ENCODE peak calls at places on chromosomes 7 and 10, in eight cellular contexts. One of them, this sample, is unnamed.

GRCh38 chr7:100397336-100398081 is 24.2 kb downstream of the PILRA start:
- DNase-seq in H1: no peak
- DNase-seq in brain microvascular endothelial cell: no peak
- DNase-seq in uterus: no peak
- DNase-seq in A549: no peak
- DNase-seq in cardiac fibroblast: no peak
- DNase-seq in endothelial cell: no peak
- DNase-seq in left ventricle myocardium inferior: no peak
- DNase-seq in this sample: no peak

GRCh38 chr7:6637544-6638229 is 569 bp downstream of the ZNF316 start:
- DNase-seq in left ventricle myocardium inferior: no peak
- DNase-seq in brain microvascular endothelial cell: no peak
- DNase-seq in endothelial cell: peak; percentile 61
- DNase-seq in uterus: no peak
- DNase-seq in cardiac fibroblast: no peak
- DNase-seq in H1: no peak
- DNase-seq in A549: peak; percentile 29
- DNase-seq in this sample: no peak

GRCh38 chr7:139153832-139154231 is 44.3 kb upstream of the ZC3HAV1 start:
- DNase-seq in left ventricle myocardium inferior: no peak
- DNase-seq in cardiac fibroblast: peak; percentile 65
- DNase-seq in brain microvascular endothelial cell: peak; percentile 89
- DNase-seq in H1: no peak
- DNase-seq in endothelial cell: no peak
- DNase-seq in A549: peak; percentile 4
- DNase-seq in uterus: no peak
- DNase-seq in this sample: no peak

GRCh38 chr7:84633-85020 is 107.7 kb upstream of the FAM20C start:
- DNase-seq in A549: no peak
- DNase-seq in endothelial cell: no peak
- DNase-seq in uterus: no peak
- DNase-seq in brain microvascular endothelial cell: no peak
- DNase-seq in H1: no peak
- DNase-seq in left ventricle myocardium inferior: no peak
- DNase-seq in cardiac fibroblast: no peak
- DNase-seq in this sample: no peak

GRCh38 chr7:55309040-55309991 is 55.8 kb upstream of the LANCL2 start:
- DNase-seq in cardiac fibroblast: peak; percentile 5
- DNase-seq in A549: no peak
- DNase-seq in H1: no peak
- DNase-seq in endothelial cell: no peak
- DNase-seq in brain microvascular endothelial cell: no peak
- DNase-seq in uterus: no peak
- DNase-seq in left ventricle myocardium inferior: no peak
- DNase-seq in this sample: no peak

GRCh38 chr7:12770227-12770975 is 83.0 kb downstream of the ARL4A start:
- DNase-seq in A549: peak; percentile 36
- DNase-seq in cardiac fibroblast: no peak
- DNase-seq in H1: no peak
- DNase-seq in endothelial cell: no peak
- DNase-seq in left ventricle myocardium inferior: peak; percentile 18
- DNase-seq in brain microvascular endothelial cell: no peak
- DNase-seq in uterus: peak; percentile 16
- DNase-seq in this sample: no peak

GRCh38 chr7:127792528-127793342 is 140.7 kb downstream of the SND1 start:
- DNase-seq in cardiac fibroblast: peak; percentile 35
- DNase-seq in uterus: no peak
- DNase-seq in H1: peak; percentile 39
- DNase-seq in A549: peak; percentile 48
- DNase-seq in left ventricle myocardium inferior: no peak
- DNase-seq in endothelial cell: peak; percentile 50
- DNase-seq in brain microvascular endothelial cell: no peak
- DNase-seq in this sample: no peak

GRCh38 chr10:29946953-29947700 is 112.3 kb downstream of the JCAD start:
- DNase-seq in A549: peak; percentile 17
- DNase-seq in left ventricle myocardium inferior: peak; percentile 22
- DNase-seq in cardiac fibroblast: peak; percentile 91
- DNase-seq in brain microvascular endothelial cell: peak; percentile 83
- DNase-seq in uterus: peak; percentile 68
- DNase-seq in endothelial cell: no peak
- DNase-seq in H1: no peak
- DNase-seq in this sample: no peak

GRCh38 chr10:25758041-25758457 is 176.0 kb upstream of the MYO3A start:
- DNase-seq in uterus: no peak
- DNase-seq in brain microvascular endothelial cell: peak; percentile 40
- DNase-seq in left ventricle myocardium inferior: no peak
- DNase-seq in cardiac fibroblast: peak; percentile 47
- DNase-seq in A549: peak; percentile 50
- DNase-seq in endothelial cell: peak; percentile 46
- DNase-seq in H1: no peak
- DNase-seq in this sample: no peak

GRCh38 chr7:69597278-69598076 is 798 bp upstream of the AUTS2 start:
- DNase-seq in A549: peak; percentile 30
- DNase-seq in left ventricle myocardium inferior: peak; percentile 52
- DNase-seq in endothelial cell: peak; percentile 51
- DNase-seq in brain microvascular endothelial cell: no peak
- DNase-seq in uterus: peak; percentile 57
- DNase-seq in cardiac fibroblast: no peak
- DNase-seq in H1: no peak
- DNase-seq in this sample: no peak

GRCh38 chr7:19122018-19122588 is 4.7 kb upstream of the TWIST1 start:
- DNase-seq in A549: peak; percentile 47
- DNase-seq in endothelial cell: no peak
- DNase-seq in left ventricle myocardium inferior: no peak
- DNase-seq in brain microvascular endothelial cell: peak; percentile 47
- DNase-seq in uterus: no peak
- DNase-seq in H1: no peak
- DNase-seq in cardiac fibroblast: peak; percentile 85
- DNase-seq in this sample: no peak

GRCh38 chr10:35396560-35397434 is 60.5 kb downstream of the CCNY start:
- DNase-seq in endothelial cell: no peak
- DNase-seq in A549: no peak
- DNase-seq in brain microvascular endothelial cell: no peak
- DNase-seq in uterus: no peak
- DNase-seq in cardiac fibroblast: no peak
- DNase-seq in H1: no peak
- DNase-seq in left ventricle myocardium inferior: no peak
- DNase-seq in this sample: no peak

GRCh38 chr10:35399414-35400009 is 63.2 kb downstream of the CCNY start:
- DNase-seq in left ventricle myocardium inferior: no peak
- DNase-seq in uterus: no peak
- DNase-seq in H1: no peak
- DNase-seq in brain microvascular endothelial cell: no peak
- DNase-seq in cardiac fibroblast: no peak
- DNase-seq in endothelial cell: no peak
- DNase-seq in A549: no peak
- DNase-seq in this sample: no peak

GRCh38 chr10:35397953-35398352 is 61.6 kb downstream of the CCNY start:
- DNase-seq in A549: no peak
- DNase-seq in endothelial cell: no peak
- DNase-seq in left ventricle myocardium inferior: no peak
- DNase-seq in uterus: no peak
- DNase-seq in brain microvascular endothelial cell: no peak
- DNase-seq in H1: no peak
- DNase-seq in cardiac fibroblast: no peak
- DNase-seq in this sample: no peak

GRCh38 chr10:35398888-35399287 is 62.6 kb downstream of the CCNY start:
- DNase-seq in uterus: no peak
- DNase-seq in left ventricle myocardium inferior: no peak
- DNase-seq in cardiac fibroblast: no peak
- DNase-seq in endothelial cell: no peak
- DNase-seq in brain microvascular endothelial cell: no peak
- DNase-seq in A549: no peak
- DNase-seq in H1: no peak
- DNase-seq in this sample: no peak

DNA sequence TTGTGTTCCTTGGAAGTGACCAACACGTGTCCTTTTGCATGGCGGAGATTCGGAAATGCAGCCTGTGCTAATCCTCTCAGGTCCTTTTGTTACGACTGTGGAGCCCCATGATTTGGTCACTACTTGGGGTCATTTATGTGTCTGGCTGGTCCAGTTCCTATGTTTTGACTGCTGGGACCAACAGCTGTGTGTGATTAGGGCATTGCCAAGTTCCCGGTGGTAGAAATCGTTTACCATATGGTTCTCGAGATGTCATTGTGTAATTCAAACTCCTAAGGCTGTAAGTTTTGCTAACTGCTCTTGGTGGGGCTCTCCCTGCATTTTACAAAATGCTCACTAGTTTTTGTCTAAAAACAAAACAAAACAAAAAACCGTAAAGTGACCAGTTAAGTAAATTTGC is 62.0 kb downstream of the CCNY start:
- DNase-seq in brain microvascular endothelial cell: no peak
- DNase-seq in endothelial cell: no peak
- DNase-seq in A549: no peak
- DNase-seq in H1: no peak
- DNase-seq in uterus: no peak
- DNase-seq in left ventricle myocardium inferior: no peak
- DNase-seq in cardiac fibroblast: no peak
- DNase-seq in this sample: no peak
- TF ChIP-seq CTCF in brain microvascular endothelial cell: no peak
- TF ChIP-seq CTCF in endothelial cell: no peak
- TF ChIP-seq CTCF in A549: no peak
- TF ChIP-seq CTCF in H1: no peak
- TF ChIP-seq CTCF in uterus: no peak
- TF ChIP-seq CTCF in left ventricle myocardium inferior: no peak
- TF ChIP-seq CTCF in cardiac fibroblast: no peak
- TF ChIP-seq CTCF in this sample: no peak

GRCh38 chr7:81457858-81458522 is 311.9 kb downstream of the HGF start:
- DNase-seq in uterus: no peak
- DNase-seq in brain microvascular endothelial cell: no peak
- DNase-seq in left ventricle myocardium inferior: no peak
- DNase-seq in endothelial cell: no peak
- DNase-seq in cardiac fibroblast: peak; percentile 69
- DNase-seq in A549: peak; percentile 50
- DNase-seq in H1: no peak
- DNase-seq in this sample: no peak
- TF ChIP-seq CTCF in uterus: no peak
- TF ChIP-seq CTCF in brain microvascular endothelial cell: peak; percentile 32
- TF ChIP-seq CTCF in left ventricle myocardium inferior: peak; percentile 52
- TF ChIP-seq CTCF in endothelial cell: peak; percentile 35
- TF ChIP-seq CTCF in cardiac fibroblast: peak; percentile 51
- TF ChIP-seq CTCF in A549: peak; percentile 69
- TF ChIP-seq CTCF in H1: no peak
- TF ChIP-seq CTCF in this sample: no peak

GRCh38 chr10:48470893-48471805 is 133.7 kb downstream of the ARHGAP22 start:
- DNase-seq in H1: no peak
- DNase-seq in uterus: no peak
- DNase-seq in endothelial cell: no peak
- DNase-seq in cardiac fibroblast: peak; percentile 35
- DNase-seq in brain microvascular endothelial cell: peak; percentile 8
- DNase-seq in A549: no peak
- DNase-seq in left ventricle myocardium inferior: no peak
- DNase-seq in this sample: no peak
- TF ChIP-seq CTCF in H1: peak; percentile 14
- TF ChIP-seq CTCF in uterus: no peak
- TF ChIP-seq CTCF in endothelial cell: peak; percentile 13
- TF ChIP-seq CTCF in cardiac fibroblast: peak; percentile 10
- TF ChIP-seq CTCF in brain microvascular endothelial cell: peak; percentile 42
- TF ChIP-seq CTCF in A549: no peak
- TF ChIP-seq CTCF in left ventricle myocardium inferior: no peak
- TF ChIP-seq CTCF in this sample: no peak

GRCh38 chr10:91088300-91089140 is 131.9 kb upstream of the PCGF5 start:
- DNase-seq in brain microvascular endothelial cell: peak; percentile 12
- DNase-seq in H1: no peak
- DNase-seq in left ventricle myocardium inferior: no peak
- DNase-seq in cardiac fibroblast: peak; percentile 43
- DNase-seq in A549: peak; percentile 19
- DNase-seq in endothelial cell: no peak
- DNase-seq in uterus: no peak
- DNase-seq in this sample: no peak

GRCh38 chr10:91091780-91092179 is 128.7 kb upstream of the PCGF5 start:
- DNase-seq in A549: no peak
- DNase-seq in H1: no peak
- DNase-seq in cardiac fibroblast: no peak
- DNase-seq in uterus: no peak
- DNase-seq in left ventricle myocardium inferior: no peak
- DNase-seq in endothelial cell: no peak
- DNase-seq in brain microvascular endothelial cell: no peak
- DNase-seq in this sample: no peak

GRCh38 chr10:91096263-91096662 is 124.2 kb upstream of the PCGF5 start:
- DNase-seq in left ventricle myocardium inferior: no peak
- DNase-seq in H1: no peak
- DNase-seq in endothelial cell: no peak
- DNase-seq in A549: no peak
- DNase-seq in uterus: no peak
- DNase-seq in cardiac fibroblast: no peak
- DNase-seq in brain microvascular endothelial cell: no peak
- DNase-seq in this sample: no peak

DNA sequence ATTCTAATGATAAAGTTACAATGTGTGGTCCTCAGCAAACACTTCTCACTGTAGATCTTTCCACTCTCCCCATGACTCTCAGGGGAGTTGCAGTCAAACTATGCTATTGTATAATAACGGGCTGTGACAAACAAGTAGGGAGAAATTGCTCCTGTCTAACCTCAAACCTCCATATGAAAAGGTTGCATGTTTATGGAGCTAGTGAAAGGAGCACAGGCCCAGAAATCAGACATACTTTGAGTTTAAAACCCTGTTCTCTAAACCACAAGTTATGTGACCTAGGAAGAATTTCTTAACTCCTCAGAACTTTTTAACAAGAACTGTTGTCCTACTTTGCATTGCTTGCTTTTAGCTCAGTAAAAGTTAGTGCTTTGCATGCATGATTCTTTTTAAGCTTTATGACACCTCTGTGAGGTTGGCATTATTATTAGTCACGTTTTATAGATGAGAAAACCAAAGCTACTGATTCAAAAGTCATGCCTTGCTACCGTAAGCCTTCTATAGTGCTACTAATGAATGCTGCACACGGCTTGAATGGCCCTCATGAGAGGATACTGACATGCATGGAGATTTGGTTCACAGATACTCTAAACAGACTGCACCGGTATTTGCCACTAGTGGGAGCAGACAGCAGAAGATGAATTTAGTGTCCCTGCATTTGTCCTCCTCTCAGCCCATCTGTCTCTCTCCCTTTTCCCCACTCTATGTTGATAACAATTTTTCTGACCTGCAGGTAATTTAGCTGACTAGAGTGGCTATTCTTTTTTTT is 129.5 kb upstream of the PCGF5 start:
- DNase-seq in H1: no peak
- DNase-seq in uterus: no peak
- DNase-seq in left ventricle myocardium inferior: no peak
- DNase-seq in endothelial cell: no peak
- DNase-seq in cardiac fibroblast: peak; percentile 18
- DNase-seq in A549: peak; percentile 11
- DNase-seq in brain microvascular endothelial cell: peak; percentile 11
- DNase-seq in this sample: no peak
- TF ChIP-seq CTCF in H1: no peak
- TF ChIP-seq CTCF in uterus: no peak
- TF ChIP-seq CTCF in left ventricle myocardium inferior: peak; percentile 49
- TF ChIP-seq CTCF in endothelial cell: no peak
- TF ChIP-seq CTCF in cardiac fibroblast: peak; percentile 33
- TF ChIP-seq CTCF in A549: no peak
- TF ChIP-seq CTCF in brain microvascular endothelial cell: peak; percentile 61
- TF ChIP-seq CTCF in this sample: no peak

This sample was measured in omental fat pad.